ENCODE peak calls at places on chromosomes 13 and 19, in nine cellular contexts. One of them, this sample, is unnamed.

GRCh38 chr13:114049026-114049425 is 75.2 kb upstream of the C13orf46 start:
- DNase-seq in fibroblast of lung: no peak
- DNase-seq in stimulated activated CD4-positive, alpha-beta T cell treated with anti-CD3 and anti-CD28 coated beads, Interleukin-4, amount 100 ng/mL, for 48 hours: peak; percentile 41
- DNase-seq in cardiac fibroblast: no peak
- DNase-seq in GM10248: peak; percentile 61
- DNase-seq in stimulated activated naive CD8-positive, alpha-beta T cell treated with anti-CD3 and anti-CD28 coated beads, Interleukin-15, Interleukin-2, amounts not matched to agents 100 U/mL and 50 U/mL, for 24 hours: peak; percentile 72
- DNase-seq in mammary epithelial cell: no peak
- DNase-seq in heart right ventricle: no peak
- DNase-seq in T follicular helper cell: no peak
- DNase-seq in this sample: no peak

GRCh38 chr13:36981156-36981743 is 17.9 kb downstream of the ALG5 start:
- DNase-seq in mammary epithelial cell: peak; percentile 11
- DNase-seq in cardiac fibroblast: peak; percentile 78
- DNase-seq in fibroblast of lung: peak; percentile 82
- DNase-seq in stimulated activated naive CD8-positive, alpha-beta T cell treated with anti-CD3 and anti-CD28 coated beads, Interleukin-15, Interleukin-2, amounts not matched to agents 100 U/mL and 50 U/mL, for 24 hours: no peak
- DNase-seq in GM10248: peak; percentile 35
- DNase-seq in stimulated activated CD4-positive, alpha-beta T cell treated with anti-CD3 and anti-CD28 coated beads, Interleukin-4, amount 100 ng/mL, for 48 hours: no peak
- DNase-seq in T follicular helper cell: no peak
- DNase-seq in heart right ventricle: no peak
- DNase-seq in this sample: peak; percentile 38

GRCh38 chr13:80040219-80040976 is 300.5 kb downstream of the SPRY2 start:
- DNase-seq in cardiac fibroblast: peak; percentile 98
- DNase-seq in fibroblast of lung: peak; percentile 96
- DNase-seq in mammary epithelial cell: peak; percentile 99
- DNase-seq in heart right ventricle: no peak
- DNase-seq in stimulated activated CD4-positive, alpha-beta T cell treated with anti-CD3 and anti-CD28 coated beads, Interleukin-4, amount 100 ng/mL, for 48 hours: no peak
- DNase-seq in stimulated activated naive CD8-positive, alpha-beta T cell treated with anti-CD3 and anti-CD28 coated beads, Interleukin-15, Interleukin-2, amounts not matched to agents 100 U/mL and 50 U/mL, for 24 hours: no peak
- DNase-seq in GM10248: no peak
- DNase-seq in T follicular helper cell: no peak
- DNase-seq in this sample: no peak

GRCh38 chr13:91302070-91302469 is 45.4 kb upstream of the MIR17HG start:
- DNase-seq in stimulated activated CD4-positive, alpha-beta T cell treated with anti-CD3 and anti-CD28 coated beads, Interleukin-4, amount 100 ng/mL, for 48 hours: no peak
- DNase-seq in stimulated activated naive CD8-positive, alpha-beta T cell treated with anti-CD3 and anti-CD28 coated beads, Interleukin-15, Interleukin-2, amounts not matched to agents 100 U/mL and 50 U/mL, for 24 hours: no peak
- DNase-seq in cardiac fibroblast: no peak
- DNase-seq in heart right ventricle: no peak
- DNase-seq in fibroblast of lung: no peak
- DNase-seq in T follicular helper cell: no peak
- DNase-seq in mammary epithelial cell: no peak
- DNase-seq in GM10248: peak; percentile 39
- DNase-seq in this sample: no peak

GRCh38 chr19:18419195-18419698 is at the start of gene SSBP4:
- DNase-seq in GM10248: peak; percentile 91
- DNase-seq in T follicular helper cell: peak; percentile 57
- DNase-seq in heart right ventricle: peak; percentile 69
- DNase-seq in mammary epithelial cell: peak; percentile 68
- DNase-seq in fibroblast of lung: peak; percentile 78
- DNase-seq in stimulated activated CD4-positive, alpha-beta T cell treated with anti-CD3 and anti-CD28 coated beads, Interleukin-4, amount 100 ng/mL, for 48 hours: peak; percentile 56
- DNase-seq in stimulated activated naive CD8-positive, alpha-beta T cell treated with anti-CD3 and anti-CD28 coated beads, Interleukin-15, Interleukin-2, amounts not matched to agents 100 U/mL and 50 U/mL, for 24 hours: peak; percentile 80
- DNase-seq in cardiac fibroblast: peak; percentile 79
- DNase-seq in this sample: peak; percentile 87

GRCh38 chr13:25886438-25887214 is 165.2 kb downstream of the SHISA2 start:
- DNase-seq in heart right ventricle: no peak
- DNase-seq in cardiac fibroblast: peak; percentile 53
- DNase-seq in stimulated activated naive CD8-positive, alpha-beta T cell treated with anti-CD3 and anti-CD28 coated beads, Interleukin-15, Interleukin-2, amounts not matched to agents 100 U/mL and 50 U/mL, for 24 hours: no peak
- DNase-seq in GM10248: no peak
- DNase-seq in T follicular helper cell: no peak
- DNase-seq in fibroblast of lung: peak; percentile 95
- DNase-seq in stimulated activated CD4-positive, alpha-beta T cell treated with anti-CD3 and anti-CD28 coated beads, Interleukin-4, amount 100 ng/mL, for 48 hours: no peak
- DNase-seq in mammary epithelial cell: peak; percentile 93
- DNase-seq in this sample: no peak

GRCh38 chr13:97411894-97412460 is 22.0 kb upstream of the RAP2A start:
- DNase-seq in GM10248: no peak
- DNase-seq in T follicular helper cell: no peak
- DNase-seq in stimulated activated naive CD8-positive, alpha-beta T cell treated with anti-CD3 and anti-CD28 coated beads, Interleukin-15, Interleukin-2, amounts not matched to agents 100 U/mL and 50 U/mL, for 24 hours: no peak
- DNase-seq in heart right ventricle: no peak
- DNase-seq in cardiac fibroblast: no peak
- DNase-seq in stimulated activated CD4-positive, alpha-beta T cell treated with anti-CD3 and anti-CD28 coated beads, Interleukin-4, amount 100 ng/mL, for 48 hours: no peak
- DNase-seq in fibroblast of lung: no peak
- DNase-seq in mammary epithelial cell: no peak
- DNase-seq in this sample: no peak

GRCh38 chr13:37905736-37906135 is 36.2 kb upstream of the TRPC4 start:
- DNase-seq in fibroblast of lung: no peak
- DNase-seq in T follicular helper cell: no peak
- DNase-seq in stimulated activated CD4-positive, alpha-beta T cell treated with anti-CD3 and anti-CD28 coated beads, Interleukin-4, amount 100 ng/mL, for 48 hours: no peak
- DNase-seq in mammary epithelial cell: no peak
- DNase-seq in heart right ventricle: no peak
- DNase-seq in GM10248: no peak
- DNase-seq in cardiac fibroblast: no peak
- DNase-seq in stimulated activated naive CD8-positive, alpha-beta T cell treated with anti-CD3 and anti-CD28 coated beads, Interleukin-15, Interleukin-2, amounts not matched to agents 100 U/mL and 50 U/mL, for 24 hours: no peak
- DNase-seq in this sample: no peak

GRCh38 chr19:4866595-4867424 is 657 bp downstream of the PLIN3 start:
- DNase-seq in stimulated activated CD4-positive, alpha-beta T cell treated with anti-CD3 and anti-CD28 coated beads, Interleukin-4, amount 100 ng/mL, for 48 hours: peak; percentile 38
- DNase-seq in heart right ventricle: peak; percentile 42
- DNase-seq in cardiac fibroblast: peak; percentile 45
- DNase-seq in fibroblast of lung: peak; percentile 44
- DNase-seq in GM10248: peak; percentile 57
- DNase-seq in stimulated activated naive CD8-positive, alpha-beta T cell treated with anti-CD3 and anti-CD28 coated beads, Interleukin-15, Interleukin-2, amounts not matched to agents 100 U/mL and 50 U/mL, for 24 hours: peak; percentile 59
- DNase-seq in T follicular helper cell: peak; percentile 31
- DNase-seq in mammary epithelial cell: peak; percentile 38
- DNase-seq in this sample: peak; percentile 54

GRCh38 chr19:53812335-53812734 is 11.8 kb downstream of the NLRP12 start:
- DNase-seq in GM10248: no peak
- DNase-seq in T follicular helper cell: no peak
- DNase-seq in stimulated activated naive CD8-positive, alpha-beta T cell treated with anti-CD3 and anti-CD28 coated beads, Interleukin-15, Interleukin-2, amounts not matched to agents 100 U/mL and 50 U/mL, for 24 hours: no peak
- DNase-seq in stimulated activated CD4-positive, alpha-beta T cell treated with anti-CD3 and anti-CD28 coated beads, Interleukin-4, amount 100 ng/mL, for 48 hours: no peak
- DNase-seq in cardiac fibroblast: no peak
- DNase-seq in mammary epithelial cell: no peak
- DNase-seq in heart right ventricle: no peak
- DNase-seq in fibroblast of lung: no peak
- DNase-seq in this sample: no peak

GRCh38 chr13:58906329-58907007 is 1257.3 kb downstream of the DIAPH3 start:
- DNase-seq in GM10248: no peak
- DNase-seq in stimulated activated CD4-positive, alpha-beta T cell treated with anti-CD3 and anti-CD28 coated beads, Interleukin-4, amount 100 ng/mL, for 48 hours: no peak
- DNase-seq in T follicular helper cell: no peak
- DNase-seq in heart right ventricle: peak; percentile 16
- DNase-seq in mammary epithelial cell: no peak
- DNase-seq in cardiac fibroblast: no peak
- DNase-seq in stimulated activated naive CD8-positive, alpha-beta T cell treated with anti-CD3 and anti-CD28 coated beads, Interleukin-15, Interleukin-2, amounts not matched to agents 100 U/mL and 50 U/mL, for 24 hours: no peak
- DNase-seq in fibroblast of lung: no peak
- DNase-seq in this sample: no peak

GRCh38 chr19:5680083-5680436 is 256 bp downstream of the MICOS13 start:
- DNase-seq in GM10248: peak; percentile 22
- DNase-seq in mammary epithelial cell: no peak
- DNase-seq in cardiac fibroblast: no peak
- DNase-seq in fibroblast of lung: no peak
- DNase-seq in T follicular helper cell: no peak
- DNase-seq in heart right ventricle: no peak
- DNase-seq in stimulated activated naive CD8-positive, alpha-beta T cell treated with anti-CD3 and anti-CD28 coated beads, Interleukin-15, Interleukin-2, amounts not matched to agents 100 U/mL and 50 U/mL, for 24 hours: no peak
- DNase-seq in stimulated activated CD4-positive, alpha-beta T cell treated with anti-CD3 and anti-CD28 coated beads, Interleukin-4, amount 100 ng/mL, for 48 hours: no peak
- DNase-seq in this sample: no peak

GRCh38 chr19:48683349-48683748 is 10.5 kb upstream of the NTN5 start:
- DNase-seq in stimulated activated naive CD8-positive, alpha-beta T cell treated with anti-CD3 and anti-CD28 coated beads, Interleukin-15, Interleukin-2, amounts not matched to agents 100 U/mL and 50 U/mL, for 24 hours: no peak
- DNase-seq in mammary epithelial cell: no peak
- DNase-seq in cardiac fibroblast: peak; percentile 68
- DNase-seq in stimulated activated CD4-positive, alpha-beta T cell treated with anti-CD3 and anti-CD28 coated beads, Interleukin-4, amount 100 ng/mL, for 48 hours: peak; percentile 18
- DNase-seq in fibroblast of lung: peak; percentile 59
- DNase-seq in GM10248: no peak
- DNase-seq in T follicular helper cell: no peak
- DNase-seq in heart right ventricle: peak; percentile 61
- DNase-seq in this sample: no peak

GRCh38 chr19:19459707-19460251 is 54.3 kb downstream of the GATAD2A start:
- DNase-seq in GM10248: peak; percentile 61
- DNase-seq in stimulated activated naive CD8-positive, alpha-beta T cell treated with anti-CD3 and anti-CD28 coated beads, Interleukin-15, Interleukin-2, amounts not matched to agents 100 U/mL and 50 U/mL, for 24 hours: peak; percentile 75
- DNase-seq in T follicular helper cell: peak; percentile 57
- DNase-seq in cardiac fibroblast: peak; percentile 84
- DNase-seq in stimulated activated CD4-positive, alpha-beta T cell treated with anti-CD3 and anti-CD28 coated beads, Interleukin-4, amount 100 ng/mL, for 48 hours: peak; percentile 44
- DNase-seq in heart right ventricle: no peak
- DNase-seq in mammary epithelial cell: no peak
- DNase-seq in fibroblast of lung: peak; percentile 58
- DNase-seq in this sample: no peak

GRCh38 chr19:2095338-2095938 is 688 bp downstream of the MOB3A start:
- DNase-seq in T follicular helper cell: no peak
- DNase-seq in fibroblast of lung: no peak
- DNase-seq in stimulated activated CD4-positive, alpha-beta T cell treated with anti-CD3 and anti-CD28 coated beads, Interleukin-4, amount 100 ng/mL, for 48 hours: no peak
- DNase-seq in stimulated activated naive CD8-positive, alpha-beta T cell treated with anti-CD3 and anti-CD28 coated beads, Interleukin-15, Interleukin-2, amounts not matched to agents 100 U/mL and 50 U/mL, for 24 hours: no peak
- DNase-seq in heart right ventricle: no peak
- DNase-seq in GM10248: no peak
- DNase-seq in cardiac fibroblast: no peak
- DNase-seq in mammary epithelial cell: no peak
- DNase-seq in this sample: no peak

GRCh38 chr19:55678121-55678671 is 3.2 kb downstream of the EPN1 start:
- DNase-seq in GM10248: peak; percentile 82
- DNase-seq in cardiac fibroblast: no peak
- DNase-seq in T follicular helper cell: no peak
- DNase-seq in heart right ventricle: peak; percentile 29
- DNase-seq in stimulated activated CD4-positive, alpha-beta T cell treated with anti-CD3 and anti-CD28 coated beads, Interleukin-4, amount 100 ng/mL, for 48 hours: no peak
- DNase-seq in mammary epithelial cell: no peak
- DNase-seq in stimulated activated naive CD8-positive, alpha-beta T cell treated with anti-CD3 and anti-CD28 coated beads, Interleukin-15, Interleukin-2, amounts not matched to agents 100 U/mL and 50 U/mL, for 24 hours: peak; percentile 34
- DNase-seq in fibroblast of lung: no peak
- DNase-seq in this sample: no peak

GRCh38 chr13:41268764-41269163 is 5.4 kb upstream of the MTRF1 start:
- DNase-seq in heart right ventricle: no peak
- DNase-seq in stimulated activated naive CD8-positive, alpha-beta T cell treated with anti-CD3 and anti-CD28 coated beads, Interleukin-15, Interleukin-2, amounts not matched to agents 100 U/mL and 50 U/mL, for 24 hours: no peak
- DNase-seq in stimulated activated CD4-positive, alpha-beta T cell treated with anti-CD3 and anti-CD28 coated beads, Interleukin-4, amount 100 ng/mL, for 48 hours: no peak
- DNase-seq in fibroblast of lung: peak; percentile 34
- DNase-seq in T follicular helper cell: no peak
- DNase-seq in cardiac fibroblast: peak; percentile 56
- DNase-seq in mammary epithelial cell: peak; percentile 33
- DNase-seq in GM10248: no peak
- DNase-seq in this sample: peak; percentile 43